ENCODE peak calls at places on chromosome 18, in six cellular contexts. Q, K, H, E, L and Z are unnamed samples.

GRCh38 chr18:32956591-32957310 is 183.9 kb upstream of the KLHL14 start:
- DNase-seq in E (no peak), L (no peak), H (no peak), K (no peak), Q (peak; percentile 7), Z (no peak)

GRCh38 chr18:22210331-22210754 is 41.0 kb downstream of the GATA6 start:
- DNase-seq in H (no peak), Q (peak; percentile 24), L (peak; percentile 51), E (no peak), K (no peak), Z (no peak)

GRCh38 chr18:78902795-78903435 is 76.7 kb upstream of the SALL3 start:
- DNase-seq in K (no peak), L (no peak), E (no peak), Q (no peak), H (no peak), Z (no peak)

GRCh38 chr18:45142868-45143267 is 462.2 kb downstream of the SETBP1 start:
- DNase-seq in L (no peak), E (no peak), H (no peak), Q (no peak), K (no peak), Z (no peak)

GRCh38 chr18:2958819-2959298 is 54.1 kb downstream of the LPIN2 start:
- DNase-seq in E (peak; percentile 37), Q (peak; percentile 91), K (no peak), H (no peak), L (no peak), Z (no peak)

GRCh38 chr18:79405781-79406575 is 10.2 kb downstream of the NFATC1 start:
- DNase-seq in L (no peak), E (peak; percentile 93), K (no peak), Q (no peak), H (peak; percentile 87), Z (peak; percentile 70)

GRCh38 chr18:471701-472100 is 28.8 kb downstream of the COLEC12 start:
- DNase-seq in Q (peak; percentile 56), E (no peak), H (no peak), L (no peak), K (no peak), Z (no peak)

GRCh38 chr18:34122724-34123334 is 101.9 kb downstream of the NOL4 start:
- DNase-seq in L (no peak), K (peak; percentile 44), H (no peak), Q (peak; percentile 51), E (peak; percentile 47), Z (no peak)

GRCh38 chr18:48326901-48327675 is 82.1 kb downstream of the ZBTB7C start:
- DNase-seq in Q (peak; percentile 18), K (no peak), E (no peak), H (no peak), L (no peak), Z (no peak)

GRCh38 chr18:58605027-58606020 is 23.6 kb downstream of the ALPK2 start:
- DNase-seq in Q (peak; percentile 42), K (no peak), H (no peak), L (no peak), E (no peak), Z (no peak)

GRCh38 chr18:28108801-28109200 is 68.1 kb downstream of the CDH2 start:
- DNase-seq in K (no peak), H (no peak), Q (peak; percentile 34), E (no peak), L (no peak), Z (no peak)

GRCh38 chr18:36544036-36544725 is 246.7 kb downstream of the FHOD3 start:
- DNase-seq in H (no peak), Q (peak; percentile 13), K (no peak), E (no peak), L (no peak), Z (no peak)

GRCh38 chr18:58407263-58407648 is 221.6 kb downstream of the ALPK2 start:
- DNase-seq in E (no peak), K (no peak), L (peak; percentile 68), Q (no peak), H (no peak), Z (no peak)

GRCh38 chr18:8341481-8342230 is 267.6 kb upstream of the RAB12 start:
- DNase-seq in K (no peak), Q (peak; percentile 76), H (no peak), L (peak; percentile 79), E (no peak), Z (no peak)

GRCh38 chr18:48229445-48230052 is 179.6 kb downstream of the ZBTB7C start:
- DNase-seq in E (no peak), K (no peak), H (no peak), L (no peak), Q (no peak), Z (no peak)

GRCh38 chr18:79939096-79939495 is 12.4 kb downstream of the SLC66A2 start:
- DNase-seq in H (no peak), E (no peak), Q (peak; percentile 45), K (no peak), L (no peak), Z (no peak)

GRCh38 chr18:68735498-68736343 is 20.8 kb upstream of the TMX3 start:
- DNase-seq in Q (peak; percentile 67), L (no peak), H (peak; percentile 28), E (peak; percentile 56), K (peak; percentile 35), Z (peak; percentile 17)

GRCh38 chr18:5057348-5058012 is 139.6 kb downstream of the AKAIN1 start:
- DNase-seq in E (peak; percentile 61), K (peak; percentile 71), H (peak; percentile 54), L (peak; percentile 56), Q (peak; percentile 47), Z (peak; percentile 37)

GRCh38 chr18:75247601-75248421 is 37.2 kb downstream of the TSHZ1 start:
- DNase-seq in K (no peak), L (no peak), Q (peak; percentile 49), H (peak; percentile 51), E (peak; percentile 48), Z (no peak)

GRCh38 chr18:68103561-68103960 is 587.0 kb upstream of the DSEL start:
- DNase-seq in E (no peak), L (no peak), Q (no peak), H (no peak), K (no peak), Z (no peak)

GRCh38 chr18:59570101-59570875 is 126.9 kb downstream of the CCBE1 start:
- DNase-seq in Q (no peak), K (no peak), L (no peak), H (no peak), E (no peak), Z (no peak)

GRCh38 chr18:73479472-73479871 is 611.7 kb upstream of the NETO1 start:
- DNase-seq in L (no peak), H (no peak), Q (peak; percentile 41), E (no peak), K (no peak), Z (no peak)

GRCh38 chr18:40565805-40566509 is 1389.1 kb upstream of the PIK3C3 start:
- DNase-seq in L (no peak), K (no peak), Q (no peak), E (no peak), H (no peak), Z (no peak)

GRCh38 chr18:23890589-23890988 is 124.0 kb upstream of the TTC39C start:
- DNase-seq in H (no peak), L (no peak), Q (peak; percentile 79), K (no peak), E (no peak), Z (no peak)

GRCh38 chr18:24270937-24271380 is 126.7 kb downstream of the OSBPL1A start:
- DNase-seq in Q (peak; percentile 43), K (peak; percentile 32), E (no peak), H (no peak), L (no peak), Z (no peak)

GRCh38 chr18:2183432-2183831 is 387.9 kb downstream of the METTL4 start:
- DNase-seq in H (no peak), K (no peak), E (no peak), L (no peak), Q (no peak), Z (no peak)